ENCODE peak calls at places on chromosome 10, in six cellular contexts. H, C, D, V, Z and F are unnamed samples.

GRCh38 chr10:47311193-47311899 is 10.9 kb upstream of the GDF2 start:
- DNase-seq in H (peak; percentile 77), C (peak; percentile 77), D (no peak), V (peak; percentile 74), Z (no peak), F (no peak)

GRCh38 chr10:10865303-10865702 is 152.4 kb upstream of the CELF2 start:
- DNase-seq in H (no peak), C (no peak), D (no peak), V (no peak), Z (peak; percentile 62), F (no peak)

GRCh38 chr10:52775132-52775647 is 2.6 kb upstream of the MBL2 start:
- DNase-seq in H (no peak), C (no peak), D (no peak), V (no peak), Z (no peak), F (no peak)

GRCh38 chr10:123579675-123580074 is 86.5 kb upstream of the GPR26 start:
- DNase-seq in H (no peak), C (no peak), D (no peak), V (no peak), Z (no peak), F (no peak)

GRCh38 chr10:132480356-132480755 is 57.2 kb upstream of the INPP5A start:
- DNase-seq in H (no peak), C (no peak), D (no peak), V (no peak), Z (no peak), F (no peak)

GRCh38 chr10:95404460-95404858 is 113.7 kb upstream of the PDLIM1 start:
- DNase-seq in H (no peak), C (no peak), D (no peak), V (no peak), Z (no peak), F (no peak)

GRCh38 chr10:59880976-59881510 is 25.3 kb downstream of the CCDC6 start:
- DNase-seq in H (no peak), C (no peak), D (peak; percentile 71), V (peak; percentile 56), Z (no peak), F (no peak)

GRCh38 chr10:6647811-6648526 is 67.9 kb upstream of the PRKCQ start:
- DNase-seq in H (peak; percentile 39), C (peak; percentile 71), D (peak; percentile 69), V (peak; percentile 65), Z (no peak), F (peak; percentile 57)

GRCh38 chr10:47372726-47373125 is 11.4 kb downstream of the ZNF488 start:
- DNase-seq in H (no peak), C (peak; percentile 34), D (no peak), V (no peak), Z (no peak), F (no peak)

GRCh38 chr10:86691333-86692022 is 23.2 kb downstream of the LDB3 start:
- DNase-seq in H (no peak), C (no peak), D (no peak), V (no peak), Z (no peak), F (no peak)

GRCh38 chr10:71990706-71991269 is 26.6 kb downstream of the CHST3 start:
- DNase-seq in H (no peak), C (no peak), D (no peak), V (no peak), Z (peak; percentile 56), F (no peak)

GRCh38 chr10:123139521-123140163 is 3.9 kb downstream of the HMX3 start:
- DNase-seq in H (peak; percentile 42), C (no peak), D (peak; percentile 41), V (no peak), Z (no peak), F (no peak)

GRCh38 chr10:3398825-3399646 is 226.5 kb upstream of the PITRM1 start:
- DNase-seq in H (no peak), C (no peak), D (no peak), V (no peak), Z (peak; percentile 73), F (no peak)

GRCh38 chr10:90856964-90857634 is 740 bp downstream of the HTR7 start:
- DNase-seq in H (no peak), C (no peak), D (no peak), V (peak; percentile 21), Z (no peak), F (no peak)

GRCh38 chr10:18202600-18203150 is 62.5 kb downstream of the CACNB2 start:
- DNase-seq in H (no peak), C (no peak), D (no peak), V (no peak), Z (peak; percentile 6), F (no peak)

GRCh38 chr10:119726291-119727261 is 726 bp downstream of the INPP5F start:
- DNase-seq in H (peak; percentile 53), C (no peak), D (no peak), V (no peak), Z (no peak), F (peak; percentile 71)

GRCh38 chr10:61970182-61971015 is 68.9 kb downstream of the ARID5B start:
- DNase-seq in H (no peak), C (no peak), D (no peak), V (no peak), Z (peak; percentile 52), F (no peak)

GRCh38 chr10:48322017-48322416 is 15.5 kb downstream of the MAPK8 start:
- DNase-seq in H (no peak), C (no peak), D (no peak), V (no peak), Z (peak; percentile 4), F (no peak)

GRCh38 chr10:131212763-131213325 is 98.7 kb downstream of the TCERG1L start:
- DNase-seq in H (no peak), C (peak; percentile 21), D (no peak), V (no peak), Z (no peak), F (no peak)

GRCh38 chr10:131213651-131214505 is 97.6 kb downstream of the TCERG1L start:
- DNase-seq in H (no peak), C (peak; percentile 28), D (no peak), V (no peak), Z (no peak), F (no peak)

GRCh38 chr10:131214521-131215244 is 96.8 kb downstream of the TCERG1L start:
- DNase-seq in H (no peak), C (peak; percentile 26), D (no peak), V (no peak), Z (no peak), F (no peak)

GRCh38 chr10:131216681-131217230 is 94.8 kb downstream of the TCERG1L start:
- DNase-seq in H (no peak), C (peak; percentile 28), D (no peak), V (no peak), Z (no peak), F (no peak)

GRCh38 chr10:131215776-131216175 is 95.7 kb downstream of the TCERG1L start:
- DNase-seq in H (no peak), C (peak; percentile 19), D (no peak), V (no peak), Z (no peak), F (no peak)
- TF ChIP-seq CTCF in H (no peak), C (no peak), D (no peak), V (no peak), Z (no peak), F (no peak)

DNA sequence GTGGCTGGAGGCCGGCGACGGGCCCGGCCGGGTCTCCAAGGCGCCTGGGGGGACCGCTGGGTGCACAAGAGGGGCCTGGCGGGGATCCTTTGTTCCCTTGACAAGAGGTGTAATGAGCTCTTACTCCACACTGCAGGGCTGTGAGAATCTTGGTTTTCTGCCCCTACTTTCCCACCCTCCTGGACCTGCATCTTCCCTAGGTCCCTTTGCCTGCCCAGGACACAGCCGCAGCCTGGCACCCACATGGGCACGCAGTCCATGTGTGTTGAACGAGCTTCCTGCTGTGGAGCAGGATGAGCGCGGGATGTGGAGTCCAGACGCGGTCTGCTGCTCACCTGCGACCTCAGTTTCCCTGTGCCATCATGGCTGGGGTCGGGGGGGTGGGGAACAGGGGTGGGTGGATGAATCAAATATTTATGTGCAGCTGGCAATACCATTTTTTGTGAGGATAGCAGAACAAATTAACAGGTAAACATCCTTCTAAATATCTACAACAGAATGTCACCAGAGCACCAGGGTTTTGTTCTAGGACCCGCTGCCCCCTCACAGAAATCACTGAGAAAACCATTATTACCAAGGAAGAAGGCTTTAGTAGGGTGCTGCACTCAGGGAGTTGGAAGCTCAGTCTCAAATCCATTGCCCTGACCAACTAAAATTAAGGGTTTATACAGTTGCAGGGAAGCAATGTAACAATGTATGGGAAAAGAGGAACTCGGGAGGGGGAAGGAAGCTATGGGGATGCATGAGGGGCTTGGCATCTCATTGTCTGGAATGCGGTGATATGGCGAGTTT is 474 bp upstream of the NSMCE4A start:
- DNase-seq in H (no peak), C (no peak), D (no peak), V (no peak), Z (no peak), F (no peak)
- TF ChIP-seq CTCF in H (no peak), C (no peak), D (peak; percentile 95), V (no peak), Z (peak; percentile 39), F (no peak)

GRCh38 chr10:100516847-100517246 is 2.8 kb downstream of the SEC31B start:
- DNase-seq in H (no peak), C (no peak), D (no peak), V (no peak), Z (no peak), F (no peak)
- TF ChIP-seq CTCF in H (no peak), C (no peak), D (no peak), V (no peak), Z (peak; percentile 22), F (peak; percentile 33)

GRCh38 chr10:118308664-118309063 is 33.5 kb downstream of the FAM204A start:
- DNase-seq in H (no peak), C (no peak), D (no peak), V (no peak), Z (no peak), F (no peak)
- TF ChIP-seq CTCF in H (no peak), C (no peak), D (no peak), V (no peak), Z (no peak), F (peak; percentile 10)